ENCODE peak calls at places on chromosomes 2 and 18, in five cellular contexts. V, R, P, U and F are unnamed samples.

GRCh38 chr2:236874866-236875481 is 210.7 kb upstream of the COPS8 start:
- DNase-seq in V (no peak), R (no peak), P (no peak), U (no peak), F (no peak)

GRCh38 chr2:39503277-39503676 is 66.2 kb upstream of the MAP4K3 start:
- DNase-seq in V (no peak), R (no peak), P (no peak), U (no peak), F (no peak)

GRCh38 chr2:65661980-65662653 is 229.7 kb upstream of the SPRED2 start:
- DNase-seq in V (peak), R (no peak), P (peak), U (no peak), F (no peak)

GRCh38 chr2:40020997-40021396 is 241.9 kb upstream of the THUMPD2 start:
- DNase-seq in V (no peak), R (no peak), P (no peak), U (no peak), F (no peak)

GRCh38 chr2:24948506-24948905 is 23.2 kb downstream of the DNAJC27 start:
- DNase-seq in V (no peak), R (peak), P (no peak), U (no peak), F (no peak)

GRCh38 chr2:182301093-182301492 is 125.7 kb downstream of the PDE1A start:
- DNase-seq in V (no peak), R (no peak), P (no peak), U (no peak), F (no peak)

GRCh38 chr2:142557391-142557790 is 320.1 kb upstream of the KYNU start:
- DNase-seq in V (no peak), R (no peak), P (no peak), U (no peak), F (no peak)

GRCh38 chr2:240293865-240294461 is 141.5 kb upstream of the GPC1 start:
- DNase-seq in V (no peak), R (no peak), P (no peak), U (no peak), F (no peak)

GRCh38 chr2:237397072-237397471 is 16.9 kb downstream of the COL6A3 start:
- DNase-seq in V (no peak), R (no peak), P (no peak), U (no peak), F (no peak)

GRCh38 chr2:44954306-44954901 is 12.9 kb downstream of the SIX3 start:
- DNase-seq in V (no peak), R (no peak), P (no peak), U (no peak), F (no peak)

GRCh38 chr2:232937278-232937906 is 67.3 kb downstream of the SNORC start:
- DNase-seq in V (peak), R (no peak), P (no peak), U (no peak), F (no peak)

GRCh38 chr2:241941691-241942301 is 72.3 kb downstream of the RTP5 start:
- DNase-seq in V (no peak), R (no peak), P (no peak), U (no peak), F (no peak)

GRCh38 chr2:236136483-236136882 is 31.7 kb downstream of the GBX2 start:
- DNase-seq in V (no peak), R (no peak), P (no peak), U (no peak), F (no peak)

GRCh38 chr2:73020657-73021370 is 50.7 kb downstream of the SFXN5 start:
- DNase-seq in V (peak), R (no peak), P (no peak), U (no peak), F (no peak)

GRCh38 chr2:185373226-185373625 is 365.4 kb upstream of the FSIP2 start:
- DNase-seq in V (no peak), R (no peak), P (no peak), U (no peak), F (no peak)

GRCh38 chr18:49459404-49460171 is 857 bp downstream of the DYM start:
- DNase-seq in V (peak), R (no peak), P (no peak), U (no peak), F (no peak)

GRCh38 chr2:191746306-191746705 is 68.4 kb downstream of the NABP1 start:
- DNase-seq in V (no peak), R (no peak), P (no peak), U (no peak), F (no peak)